ENCODE peak calls at places on chromosomes 6 and 20, in nine cellular contexts. One of them, this sample, is unnamed.

GRCh38 chr6:73180076-73180717 is 45.1 kb downstream of the KHDC1L start:
- DNase-seq in psoas muscle: no peak
- DNase-seq in progenitor cell of endocrine pancreas: no peak
- DNase-seq in endothelial cell: no peak
- DNase-seq in cardiac muscle cell: no peak
- DNase-seq in tibial nerve: no peak
- DNase-seq in lower lobe of right lung: no peak
- DNase-seq in bronchial epithelial cell: peak
- DNase-seq in GM20000: no peak
- DNase-seq in this sample: no peak

GRCh38 chr6:125957845-125958244 is 1.3 kb downstream of the HINT3 start:
- DNase-seq in cardiac muscle cell: peak
- DNase-seq in psoas muscle: no peak
- DNase-seq in lower lobe of right lung: no peak
- DNase-seq in endothelial cell: no peak
- DNase-seq in progenitor cell of endocrine pancreas: no peak
- DNase-seq in GM20000: no peak
- DNase-seq in tibial nerve: peak
- DNase-seq in bronchial epithelial cell: peak
- DNase-seq in this sample: no peak

GRCh38 chr20:44138859-44139258 is 48.1 kb downstream of the JPH2 start:
- DNase-seq in bronchial epithelial cell: no peak
- DNase-seq in GM20000: no peak
- DNase-seq in tibial nerve: no peak
- DNase-seq in endothelial cell: no peak
- DNase-seq in progenitor cell of endocrine pancreas: no peak
- DNase-seq in psoas muscle: peak
- DNase-seq in cardiac muscle cell: no peak
- DNase-seq in lower lobe of right lung: no peak
- DNase-seq in this sample: no peak

GRCh38 chr6:41685641-41686380 is 47.5 kb downstream of the MDFI start:
- DNase-seq in progenitor cell of endocrine pancreas: no peak
- DNase-seq in tibial nerve: no peak
- DNase-seq in bronchial epithelial cell: no peak
- DNase-seq in GM20000: no peak
- DNase-seq in endothelial cell: no peak
- DNase-seq in cardiac muscle cell: no peak
- DNase-seq in psoas muscle: no peak
- DNase-seq in lower lobe of right lung: no peak
- DNase-seq in this sample: no peak

GRCh38 chr6:22929228-22929627 is 359.9 kb downstream of the HDGFL1 start:
- DNase-seq in GM20000: no peak
- DNase-seq in psoas muscle: no peak
- DNase-seq in bronchial epithelial cell: peak
- DNase-seq in tibial nerve: no peak
- DNase-seq in lower lobe of right lung: no peak
- DNase-seq in cardiac muscle cell: peak
- DNase-seq in progenitor cell of endocrine pancreas: no peak
- DNase-seq in endothelial cell: no peak
- DNase-seq in this sample: no peak

GRCh38 chr20:41095110-41095969 is 42.0 kb upstream of the PLCG1 start:
- DNase-seq in endothelial cell: peak
- DNase-seq in progenitor cell of endocrine pancreas: no peak
- DNase-seq in lower lobe of right lung: peak
- DNase-seq in tibial nerve: peak
- DNase-seq in cardiac muscle cell: peak
- DNase-seq in GM20000: peak
- DNase-seq in bronchial epithelial cell: peak
- DNase-seq in psoas muscle: peak
- DNase-seq in this sample: peak

GRCh38 chr6:42704251-42704936 is 18.0 kb downstream of the PRPH2 start:
- DNase-seq in GM20000: no peak
- DNase-seq in cardiac muscle cell: peak
- DNase-seq in progenitor cell of endocrine pancreas: no peak
- DNase-seq in psoas muscle: peak
- DNase-seq in tibial nerve: no peak
- DNase-seq in endothelial cell: no peak
- DNase-seq in lower lobe of right lung: no peak
- DNase-seq in bronchial epithelial cell: no peak
- DNase-seq in this sample: no peak

GRCh38 chr6:165676435-165677068 is 13.5 kb upstream of the PDE10A start:
- DNase-seq in progenitor cell of endocrine pancreas: no peak
- DNase-seq in cardiac muscle cell: peak
- DNase-seq in endothelial cell: no peak
- DNase-seq in GM20000: no peak
- DNase-seq in tibial nerve: no peak
- DNase-seq in bronchial epithelial cell: no peak
- DNase-seq in psoas muscle: no peak
- DNase-seq in lower lobe of right lung: no peak
- DNase-seq in this sample: no peak

GRCh38 chr6:2877057-2877882 is 25.8 kb downstream of the SERPINB9 start:
- DNase-seq in cardiac muscle cell: peak
- DNase-seq in GM20000: no peak
- DNase-seq in endothelial cell: no peak
- DNase-seq in lower lobe of right lung: no peak
- DNase-seq in bronchial epithelial cell: peak
- DNase-seq in psoas muscle: no peak
- DNase-seq in progenitor cell of endocrine pancreas: no peak
- DNase-seq in tibial nerve: no peak
- DNase-seq in this sample: no peak

GRCh38 chr20:56788671-56789610 is 159.8 kb downstream of the TFAP2C start:
- DNase-seq in lower lobe of right lung: no peak
- DNase-seq in tibial nerve: no peak
- DNase-seq in GM20000: no peak
- DNase-seq in cardiac muscle cell: peak
- DNase-seq in endothelial cell: no peak
- DNase-seq in psoas muscle: no peak
- DNase-seq in bronchial epithelial cell: no peak
- DNase-seq in progenitor cell of endocrine pancreas: no peak
- DNase-seq in this sample: no peak

GRCh38 chr6:43953794-43954310 is 173.4 kb downstream of the MRPL14 start:
- DNase-seq in GM20000: no peak
- DNase-seq in lower lobe of right lung: no peak
- DNase-seq in progenitor cell of endocrine pancreas: no peak
- DNase-seq in endothelial cell: peak
- DNase-seq in bronchial epithelial cell: no peak
- DNase-seq in tibial nerve: no peak
- DNase-seq in psoas muscle: peak
- DNase-seq in cardiac muscle cell: peak
- DNase-seq in this sample: no peak

GRCh38 chr6:70413829-70414494 is 654 bp downstream of the FAM135A start:
- DNase-seq in cardiac muscle cell: peak
- DNase-seq in progenitor cell of endocrine pancreas: no peak
- DNase-seq in endothelial cell: no peak
- DNase-seq in GM20000: peak
- DNase-seq in bronchial epithelial cell: peak
- DNase-seq in lower lobe of right lung: peak
- DNase-seq in psoas muscle: no peak
- DNase-seq in tibial nerve: peak
- DNase-seq in this sample: no peak

GRCh38 chr6:49257549-49257948 is 205.5 kb downstream of the MMUT start:
- DNase-seq in tibial nerve: no peak
- DNase-seq in lower lobe of right lung: no peak
- DNase-seq in cardiac muscle cell: no peak
- DNase-seq in progenitor cell of endocrine pancreas: no peak
- DNase-seq in endothelial cell: no peak
- DNase-seq in GM20000: no peak
- DNase-seq in psoas muscle: no peak
- DNase-seq in bronchial epithelial cell: no peak
- DNase-seq in this sample: no peak

GRCh38 chr6:83442752-83443151 is 11.9 kb upstream of the ME1 start:
- DNase-seq in bronchial epithelial cell: peak
- DNase-seq in tibial nerve: no peak
- DNase-seq in psoas muscle: no peak
- DNase-seq in cardiac muscle cell: peak
- DNase-seq in endothelial cell: no peak
- DNase-seq in GM20000: no peak
- DNase-seq in progenitor cell of endocrine pancreas: no peak
- DNase-seq in lower lobe of right lung: no peak
- DNase-seq in this sample: no peak

GRCh38 chr6:39791311-39791710 is 865 bp upstream of the DAAM2 start:
- DNase-seq in tibial nerve: no peak
- DNase-seq in bronchial epithelial cell: no peak
- DNase-seq in endothelial cell: no peak
- DNase-seq in lower lobe of right lung: no peak
- DNase-seq in cardiac muscle cell: peak
- DNase-seq in psoas muscle: no peak
- DNase-seq in GM20000: no peak
- DNase-seq in progenitor cell of endocrine pancreas: no peak
- DNase-seq in this sample: no peak
- TF ChIP-seq CTCF in tibial nerve: peak
- TF ChIP-seq CTCF in bronchial epithelial cell: peak
- TF ChIP-seq CTCF in endothelial cell: no peak
- TF ChIP-seq CTCF in lower lobe of right lung: no peak
- TF ChIP-seq CTCF in cardiac muscle cell: peak
- TF ChIP-seq CTCF in psoas muscle: no peak
- TF ChIP-seq CTCF in GM20000: no peak
- TF ChIP-seq CTCF in progenitor cell of endocrine pancreas: no peak
- TF ChIP-seq CTCF in this sample: no peak

GRCh38 chr20:10648651-10649050 is 25.1 kb downstream of the JAG1 start:
- DNase-seq in endothelial cell: no peak
- DNase-seq in GM20000: no peak
- DNase-seq in tibial nerve: no peak
- DNase-seq in bronchial epithelial cell: no peak
- DNase-seq in lower lobe of right lung: no peak
- DNase-seq in progenitor cell of endocrine pancreas: no peak
- DNase-seq in cardiac muscle cell: peak
- DNase-seq in psoas muscle: no peak
- DNase-seq in this sample: no peak

GRCh38 chr20:10646886-10647420 is 26.8 kb downstream of the JAG1 start:
- DNase-seq in GM20000: no peak
- DNase-seq in psoas muscle: no peak
- DNase-seq in tibial nerve: no peak
- DNase-seq in progenitor cell of endocrine pancreas: no peak
- DNase-seq in bronchial epithelial cell: no peak
- DNase-seq in cardiac muscle cell: no peak
- DNase-seq in lower lobe of right lung: no peak
- DNase-seq in endothelial cell: no peak
- DNase-seq in this sample: no peak

GRCh38 chr20:10646006-10646405 is 27.8 kb downstream of the JAG1 start:
- DNase-seq in tibial nerve: no peak
- DNase-seq in lower lobe of right lung: no peak
- DNase-seq in bronchial epithelial cell: no peak
- DNase-seq in progenitor cell of endocrine pancreas: no peak
- DNase-seq in psoas muscle: no peak
- DNase-seq in endothelial cell: no peak
- DNase-seq in GM20000: no peak
- DNase-seq in cardiac muscle cell: no peak
- DNase-seq in this sample: no peak

GRCh38 chr20:10647909-10648308 is 25.9 kb downstream of the JAG1 start:
- DNase-seq in tibial nerve: no peak
- DNase-seq in endothelial cell: no peak
- DNase-seq in bronchial epithelial cell: no peak
- DNase-seq in cardiac muscle cell: no peak
- DNase-seq in progenitor cell of endocrine pancreas: no peak
- DNase-seq in lower lobe of right lung: no peak
- DNase-seq in GM20000: no peak
- DNase-seq in psoas muscle: no peak
- DNase-seq in this sample: no peak

GRCh38 chr20:10647471-10647870 is 26.3 kb downstream of the JAG1 start:
- DNase-seq in tibial nerve: peak
- DNase-seq in cardiac muscle cell: no peak
- DNase-seq in bronchial epithelial cell: no peak
- DNase-seq in psoas muscle: no peak
- DNase-seq in progenitor cell of endocrine pancreas: no peak
- DNase-seq in lower lobe of right lung: no peak
- DNase-seq in endothelial cell: no peak
- DNase-seq in GM20000: peak
- DNase-seq in this sample: no peak
- TF ChIP-seq CTCF in tibial nerve: peak
- TF ChIP-seq CTCF in cardiac muscle cell: peak
- TF ChIP-seq CTCF in bronchial epithelial cell: peak
- TF ChIP-seq CTCF in psoas muscle: peak
- TF ChIP-seq CTCF in progenitor cell of endocrine pancreas: peak
- TF ChIP-seq CTCF in lower lobe of right lung: no peak
- TF ChIP-seq CTCF in endothelial cell: no peak
- TF ChIP-seq CTCF in GM20000: no peak
- TF ChIP-seq CTCF in this sample: no peak

GRCh38 chr6:157219201-157220200 is 103.8 kb downstream of the TMEM242 start:
- DNase-seq in bronchial epithelial cell: peak
- DNase-seq in GM20000: no peak
- DNase-seq in endothelial cell: no peak
- DNase-seq in lower lobe of right lung: no peak
- DNase-seq in psoas muscle: no peak
- DNase-seq in tibial nerve: no peak
- DNase-seq in cardiac muscle cell: peak
- DNase-seq in progenitor cell of endocrine pancreas: no peak
- DNase-seq in this sample: no peak
- TF ChIP-seq CTCF in bronchial epithelial cell: no peak
- TF ChIP-seq CTCF in GM20000: no peak
- TF ChIP-seq CTCF in endothelial cell: no peak
- TF ChIP-seq CTCF in lower lobe of right lung: no peak
- TF ChIP-seq CTCF in psoas muscle: no peak
- TF ChIP-seq CTCF in tibial nerve: no peak
- TF ChIP-seq CTCF in cardiac muscle cell: no peak
- TF ChIP-seq CTCF in progenitor cell of endocrine pancreas: no peak
- TF ChIP-seq CTCF in this sample: no peak

GRCh38 chr6:36875250-36875633 is 639 bp upstream of the PPIL1 start:
- DNase-seq in tibial nerve: no peak
- DNase-seq in cardiac muscle cell: no peak
- DNase-seq in lower lobe of right lung: no peak
- DNase-seq in endothelial cell: no peak
- DNase-seq in psoas muscle: no peak
- DNase-seq in GM20000: no peak
- DNase-seq in progenitor cell of endocrine pancreas: no peak
- DNase-seq in bronchial epithelial cell: no peak
- DNase-seq in this sample: no peak

GRCh38 chr6:36874443-36875249 is at the start of gene PPIL1:
- DNase-seq in progenitor cell of endocrine pancreas: peak
- DNase-seq in psoas muscle: peak
- DNase-seq in cardiac muscle cell: peak
- DNase-seq in GM20000: peak
- DNase-seq in bronchial epithelial cell: peak
- DNase-seq in tibial nerve: peak
- DNase-seq in endothelial cell: peak
- DNase-seq in lower lobe of right lung: peak
- DNase-seq in this sample: peak

GRCh38 chr6:36873115-36873514 is 1.5 kb downstream of the PPIL1 start:
- DNase-seq in cardiac muscle cell: no peak
- DNase-seq in progenitor cell of endocrine pancreas: no peak
- DNase-seq in lower lobe of right lung: no peak
- DNase-seq in endothelial cell: no peak
- DNase-seq in tibial nerve: no peak
- DNase-seq in bronchial epithelial cell: no peak
- DNase-seq in psoas muscle: no peak
- DNase-seq in GM20000: no peak
- DNase-seq in this sample: no peak

GRCh38 chr6:36874016-36874442 is 574 bp downstream of the PPIL1 start:
- DNase-seq in tibial nerve: no peak
- DNase-seq in cardiac muscle cell: peak
- DNase-seq in psoas muscle: peak
- DNase-seq in GM20000: no peak
- DNase-seq in lower lobe of right lung: no peak
- DNase-seq in bronchial epithelial cell: peak
- DNase-seq in progenitor cell of endocrine pancreas: no peak
- DNase-seq in endothelial cell: no peak
- DNase-seq in this sample: no peak

DNA sequence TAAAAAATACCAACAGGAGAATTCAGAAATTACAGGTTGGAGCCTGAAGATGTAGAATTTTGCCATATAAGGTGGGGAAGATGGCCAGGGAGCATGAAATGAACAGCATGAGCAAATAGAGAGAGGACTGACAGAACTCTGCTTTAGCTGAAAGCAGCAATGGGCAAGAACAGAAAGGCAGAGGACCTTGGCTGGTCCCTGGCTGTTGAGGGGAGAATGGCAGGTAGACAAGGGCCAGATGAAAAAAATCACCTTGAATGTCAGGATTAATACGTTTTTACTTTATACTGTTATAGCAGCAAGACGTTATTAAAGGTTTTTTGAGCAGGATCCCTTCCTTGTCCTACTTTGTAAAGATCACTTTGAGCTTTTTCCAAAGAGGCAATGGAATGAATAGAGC is 991 bp downstream of the PPIL1 start:
- DNase-seq in tibial nerve: no peak
- DNase-seq in psoas muscle: no peak
- DNase-seq in GM20000: peak
- DNase-seq in cardiac muscle cell: no peak
- DNase-seq in progenitor cell of endocrine pancreas: no peak
- DNase-seq in endothelial cell: no peak
- DNase-seq in lower lobe of right lung: no peak
- DNase-seq in bronchial epithelial cell: peak
- DNase-seq in this sample: no peak
- TF ChIP-seq CTCF in tibial nerve: no peak
- TF ChIP-seq CTCF in psoas muscle: no peak
- TF ChIP-seq CTCF in GM20000: no peak
- TF ChIP-seq CTCF in cardiac muscle cell: no peak
- TF ChIP-seq CTCF in progenitor cell of endocrine pancreas: peak
- TF ChIP-seq CTCF in endothelial cell: no peak
- TF ChIP-seq CTCF in lower lobe of right lung: no peak
- TF ChIP-seq CTCF in bronchial epithelial cell: peak
- TF ChIP-seq CTCF in this sample: no peak

This sample was measured in activated B cell treated with CpG ODN at 0.5 μM for 24 hours.